ENCODE peak calls at places on chromosomes 16 and 17, in six cellular contexts. One of them, this sample, is unnamed.
A peak's percentile ranks its signal among the peaks of the same experiment; 100 is the strongest.

GRCh38 chr16:57434003-57434402 is 13.2 kb downstream of the CIAPIN1 start:
- DNase-seq in left ventricle myocardium inferior: no peak
- DNase-seq in effector CD4-positive, alpha-beta T cell: no peak
- DNase-seq in ureter: no peak
- DNase-seq in stimulated activated CD4-positive, alpha-beta T cell treated with anti-CD3 and anti-CD28 coated beads, Interleukin-2, amount 100 ng/mL, for 24 hours: no peak
- DNase-seq in NCI-H748 treated with DMSO at 0.1 percent for 48 hours: no peak
- DNase-seq in this sample: no peak

GRCh38 chr16:610513-611381 is 20.0 kb upstream of the WFIKKN1 start:
- DNase-seq in left ventricle myocardium inferior: no peak
- DNase-seq in effector CD4-positive, alpha-beta T cell: peak; percentile 41
- DNase-seq in ureter: no peak
- DNase-seq in stimulated activated CD4-positive, alpha-beta T cell treated with anti-CD3 and anti-CD28 coated beads, Interleukin-2, amount 100 ng/mL, for 24 hours: peak; percentile 73
- DNase-seq in NCI-H748 treated with DMSO at 0.1 percent for 48 hours: no peak
- DNase-seq in this sample: no peak

GRCh38 chr17:6914711-6915110 is 81.1 kb upstream of the ALOX12 start:
- DNase-seq in left ventricle myocardium inferior: no peak
- DNase-seq in effector CD4-positive, alpha-beta T cell: no peak
- DNase-seq in ureter: no peak
- DNase-seq in stimulated activated CD4-positive, alpha-beta T cell treated with anti-CD3 and anti-CD28 coated beads, Interleukin-2, amount 100 ng/mL, for 24 hours: no peak
- DNase-seq in NCI-H748 treated with DMSO at 0.1 percent for 48 hours: no peak
- DNase-seq in this sample: no peak

GRCh38 chr16:85123891-85124635 is 11.8 kb upstream of the CIBAR2 start:
- DNase-seq in left ventricle myocardium inferior: peak; percentile 58
- DNase-seq in effector CD4-positive, alpha-beta T cell: no peak
- DNase-seq in ureter: peak; percentile 74
- DNase-seq in stimulated activated CD4-positive, alpha-beta T cell treated with anti-CD3 and anti-CD28 coated beads, Interleukin-2, amount 100 ng/mL, for 24 hours: no peak
- DNase-seq in NCI-H748 treated with DMSO at 0.1 percent for 48 hours: no peak
- DNase-seq in this sample: peak; percentile 78

GRCh38 chr16:8962393-8963009 is 1.2 kb downstream of the USP7 start:
- DNase-seq in left ventricle myocardium inferior: no peak
- DNase-seq in effector CD4-positive, alpha-beta T cell: peak; percentile 45
- DNase-seq in ureter: peak; percentile 52
- DNase-seq in stimulated activated CD4-positive, alpha-beta T cell treated with anti-CD3 and anti-CD28 coated beads, Interleukin-2, amount 100 ng/mL, for 24 hours: peak; percentile 48
- DNase-seq in NCI-H748 treated with DMSO at 0.1 percent for 48 hours: no peak
- DNase-seq in this sample: no peak

GRCh38 chr16:49352923-49353322 is 20.7 kb upstream of the C16orf78 start:
- DNase-seq in left ventricle myocardium inferior: no peak
- DNase-seq in effector CD4-positive, alpha-beta T cell: no peak
- DNase-seq in ureter: no peak
- DNase-seq in stimulated activated CD4-positive, alpha-beta T cell treated with anti-CD3 and anti-CD28 coated beads, Interleukin-2, amount 100 ng/mL, for 24 hours: no peak
- DNase-seq in NCI-H748 treated with DMSO at 0.1 percent for 48 hours: no peak
- DNase-seq in this sample: peak; percentile 38

GRCh38 chr16:22207715-22208360 is 1.8 kb downstream of the EEF2K start:
- DNase-seq in left ventricle myocardium inferior: no peak
- DNase-seq in effector CD4-positive, alpha-beta T cell: no peak
- DNase-seq in ureter: no peak
- DNase-seq in stimulated activated CD4-positive, alpha-beta T cell treated with anti-CD3 and anti-CD28 coated beads, Interleukin-2, amount 100 ng/mL, for 24 hours: no peak
- DNase-seq in NCI-H748 treated with DMSO at 0.1 percent for 48 hours: no peak
- DNase-seq in this sample: no peak

GRCh38 chr17:45127583-45128300 is 4.6 kb downstream of the PLCD3 start:
- DNase-seq in left ventricle myocardium inferior: peak; percentile 70
- DNase-seq in effector CD4-positive, alpha-beta T cell: no peak
- DNase-seq in ureter: peak; percentile 78
- DNase-seq in stimulated activated CD4-positive, alpha-beta T cell treated with anti-CD3 and anti-CD28 coated beads, Interleukin-2, amount 100 ng/mL, for 24 hours: no peak
- DNase-seq in NCI-H748 treated with DMSO at 0.1 percent for 48 hours: no peak
- DNase-seq in this sample: no peak

GRCh38 chr16:7021653-7022275 is 310.9 kb upstream of the RBFOX1 start:
- DNase-seq in left ventricle myocardium inferior: no peak
- DNase-seq in effector CD4-positive, alpha-beta T cell: no peak
- DNase-seq in ureter: no peak
- DNase-seq in stimulated activated CD4-positive, alpha-beta T cell treated with anti-CD3 and anti-CD28 coated beads, Interleukin-2, amount 100 ng/mL, for 24 hours: no peak
- DNase-seq in NCI-H748 treated with DMSO at 0.1 percent for 48 hours: no peak
- DNase-seq in this sample: no peak

GRCh38 chr17:4304417-4305027 is 40.7 kb upstream of the ANKFY1 start:
- DNase-seq in left ventricle myocardium inferior: no peak
- DNase-seq in effector CD4-positive, alpha-beta T cell: peak; percentile 51
- DNase-seq in ureter: no peak
- DNase-seq in stimulated activated CD4-positive, alpha-beta T cell treated with anti-CD3 and anti-CD28 coated beads, Interleukin-2, amount 100 ng/mL, for 24 hours: peak; percentile 65
- DNase-seq in NCI-H748 treated with DMSO at 0.1 percent for 48 hours: peak; percentile 53
- DNase-seq in this sample: no peak

GRCh38 chr17:47719411-47720152 is 13.5 kb upstream of the TBX21 start:
- DNase-seq in left ventricle myocardium inferior: no peak
- DNase-seq in effector CD4-positive, alpha-beta T cell: peak; percentile 28
- DNase-seq in ureter: no peak
- DNase-seq in stimulated activated CD4-positive, alpha-beta T cell treated with anti-CD3 and anti-CD28 coated beads, Interleukin-2, amount 100 ng/mL, for 24 hours: peak; percentile 78
- DNase-seq in NCI-H748 treated with DMSO at 0.1 percent for 48 hours: no peak
- DNase-seq in this sample: no peak

GRCh38 chr17:41773731-41774193 is 12.7 kb downstream of the JUP start:
- DNase-seq in left ventricle myocardium inferior: no peak
- DNase-seq in effector CD4-positive, alpha-beta T cell: no peak
- DNase-seq in ureter: no peak
- DNase-seq in stimulated activated CD4-positive, alpha-beta T cell treated with anti-CD3 and anti-CD28 coated beads, Interleukin-2, amount 100 ng/mL, for 24 hours: no peak
- DNase-seq in NCI-H748 treated with DMSO at 0.1 percent for 48 hours: no peak
- DNase-seq in this sample: no peak

GRCh38 chr17:48357727-48358126 is 72.3 kb downstream of the SKAP1 start:
- DNase-seq in left ventricle myocardium inferior: no peak
- DNase-seq in effector CD4-positive, alpha-beta T cell: no peak
- DNase-seq in ureter: no peak
- DNase-seq in stimulated activated CD4-positive, alpha-beta T cell treated with anti-CD3 and anti-CD28 coated beads, Interleukin-2, amount 100 ng/mL, for 24 hours: no peak
- DNase-seq in NCI-H748 treated with DMSO at 0.1 percent for 48 hours: no peak
- DNase-seq in this sample: no peak

GRCh38 chr16:51243836-51244483 is 92.9 kb upstream of the SALL1 start:
- DNase-seq in left ventricle myocardium inferior: no peak
- DNase-seq in effector CD4-positive, alpha-beta T cell: no peak
- DNase-seq in ureter: no peak
- DNase-seq in stimulated activated CD4-positive, alpha-beta T cell treated with anti-CD3 and anti-CD28 coated beads, Interleukin-2, amount 100 ng/mL, for 24 hours: no peak
- DNase-seq in NCI-H748 treated with DMSO at 0.1 percent for 48 hours: no peak
- DNase-seq in this sample: no peak

GRCh38 chr17:66564992-66565465 is 262.6 kb downstream of the PRKCA start:
- DNase-seq in left ventricle myocardium inferior: no peak
- DNase-seq in effector CD4-positive, alpha-beta T cell: no peak
- DNase-seq in ureter: peak; percentile 26
- DNase-seq in stimulated activated CD4-positive, alpha-beta T cell treated with anti-CD3 and anti-CD28 coated beads, Interleukin-2, amount 100 ng/mL, for 24 hours: no peak
- DNase-seq in NCI-H748 treated with DMSO at 0.1 percent for 48 hours: no peak
- DNase-seq in this sample: no peak

GRCh38 chr17:72592242-72592966 is 471.6 kb downstream of the SOX9 start:
- DNase-seq in left ventricle myocardium inferior: peak; percentile 43
- DNase-seq in effector CD4-positive, alpha-beta T cell: peak; percentile 5
- DNase-seq in ureter: peak; percentile 78
- DNase-seq in stimulated activated CD4-positive, alpha-beta T cell treated with anti-CD3 and anti-CD28 coated beads, Interleukin-2, amount 100 ng/mL, for 24 hours: peak; percentile 56
- DNase-seq in NCI-H748 treated with DMSO at 0.1 percent for 48 hours: peak; percentile 55
- DNase-seq in this sample: no peak

GRCh38 chr16:85105475-85105874 is 6.8 kb downstream of the CIBAR2 start:
- DNase-seq in left ventricle myocardium inferior: no peak
- DNase-seq in effector CD4-positive, alpha-beta T cell: no peak
- DNase-seq in ureter: no peak
- DNase-seq in stimulated activated CD4-positive, alpha-beta T cell treated with anti-CD3 and anti-CD28 coated beads, Interleukin-2, amount 100 ng/mL, for 24 hours: no peak
- DNase-seq in NCI-H748 treated with DMSO at 0.1 percent for 48 hours: peak; percentile 22
- DNase-seq in this sample: no peak

GRCh38 chr17:12128946-12129345 is 108.3 kb downstream of the MAP2K4 start:
- DNase-seq in left ventricle myocardium inferior: no peak
- DNase-seq in effector CD4-positive, alpha-beta T cell: no peak
- DNase-seq in ureter: no peak
- DNase-seq in stimulated activated CD4-positive, alpha-beta T cell treated with anti-CD3 and anti-CD28 coated beads, Interleukin-2, amount 100 ng/mL, for 24 hours: no peak
- DNase-seq in NCI-H748 treated with DMSO at 0.1 percent for 48 hours: no peak
- DNase-seq in this sample: no peak

GRCh38 chr16:67017810-67018488 is 11.0 kb upstream of the CBFB start:
- DNase-seq in left ventricle myocardium inferior: no peak
- DNase-seq in effector CD4-positive, alpha-beta T cell: peak; percentile 78
- DNase-seq in ureter: peak; percentile 73
- DNase-seq in stimulated activated CD4-positive, alpha-beta T cell treated with anti-CD3 and anti-CD28 coated beads, Interleukin-2, amount 100 ng/mL, for 24 hours: peak; percentile 91
- DNase-seq in NCI-H748 treated with DMSO at 0.1 percent for 48 hours: peak; percentile 73
- DNase-seq in this sample: peak; percentile 77

GRCh38 chr17:63701477-63702222 is 1.7 kb upstream of the LIMD2 start:
- DNase-seq in left ventricle myocardium inferior: peak; percentile 35
- DNase-seq in effector CD4-positive, alpha-beta T cell: peak; percentile 73
- DNase-seq in ureter: no peak
- DNase-seq in stimulated activated CD4-positive, alpha-beta T cell treated with anti-CD3 and anti-CD28 coated beads, Interleukin-2, amount 100 ng/mL, for 24 hours: peak; percentile 69
- DNase-seq in NCI-H748 treated with DMSO at 0.1 percent for 48 hours: no peak
- DNase-seq in this sample: peak; percentile 85

GRCh38 chr16:68452176-68452575 is 3.9 kb upstream of the SMPD3 start:
- DNase-seq in left ventricle myocardium inferior: no peak
- DNase-seq in effector CD4-positive, alpha-beta T cell: no peak
- DNase-seq in ureter: no peak
- DNase-seq in stimulated activated CD4-positive, alpha-beta T cell treated with anti-CD3 and anti-CD28 coated beads, Interleukin-2, amount 100 ng/mL, for 24 hours: no peak
- DNase-seq in NCI-H748 treated with DMSO at 0.1 percent for 48 hours: no peak
- DNase-seq in this sample: no peak

GRCh38 chr16:4303973-4304372 is 11.9 kb upstream of the GLIS2 start:
- DNase-seq in left ventricle myocardium inferior: no peak
- DNase-seq in effector CD4-positive, alpha-beta T cell: no peak
- DNase-seq in ureter: no peak
- DNase-seq in stimulated activated CD4-positive, alpha-beta T cell treated with anti-CD3 and anti-CD28 coated beads, Interleukin-2, amount 100 ng/mL, for 24 hours: no peak
- DNase-seq in NCI-H748 treated with DMSO at 0.1 percent for 48 hours: no peak
- DNase-seq in this sample: no peak

GRCh38 chr17:49918591-49918990 is 50.4 kb upstream of the DLX4 start:
- DNase-seq in left ventricle myocardium inferior: no peak
- DNase-seq in effector CD4-positive, alpha-beta T cell: no peak
- DNase-seq in ureter: no peak
- DNase-seq in stimulated activated CD4-positive, alpha-beta T cell treated with anti-CD3 and anti-CD28 coated beads, Interleukin-2, amount 100 ng/mL, for 24 hours: no peak
- DNase-seq in NCI-H748 treated with DMSO at 0.1 percent for 48 hours: no peak
- DNase-seq in this sample: no peak

GRCh38 chr17:3888343-3889171 is 4.3 kb downstream of the CAMKK1 start:
- DNase-seq in left ventricle myocardium inferior: peak; percentile 78
- DNase-seq in effector CD4-positive, alpha-beta T cell: no peak
- DNase-seq in ureter: peak; percentile 91
- DNase-seq in stimulated activated CD4-positive, alpha-beta T cell treated with anti-CD3 and anti-CD28 coated beads, Interleukin-2, amount 100 ng/mL, for 24 hours: no peak
- DNase-seq in NCI-H748 treated with DMSO at 0.1 percent for 48 hours: no peak
- DNase-seq in this sample: peak; percentile 81

GRCh38 chr17:13212861-13213260 is 195.0 kb upstream of the ELAC2 start:
- DNase-seq in left ventricle myocardium inferior: no peak
- DNase-seq in effector CD4-positive, alpha-beta T cell: no peak
- DNase-seq in ureter: no peak
- DNase-seq in stimulated activated CD4-positive, alpha-beta T cell treated with anti-CD3 and anti-CD28 coated beads, Interleukin-2, amount 100 ng/mL, for 24 hours: no peak
- DNase-seq in NCI-H748 treated with DMSO at 0.1 percent for 48 hours: peak; percentile 76
- DNase-seq in this sample: no peak

GRCh38 chr16:57639172-57639571 is 10.7 kb downstream of the ADGRG1 start:
- DNase-seq in left ventricle myocardium inferior: peak; percentile 41
- DNase-seq in effector CD4-positive, alpha-beta T cell: no peak
- DNase-seq in ureter: no peak
- DNase-seq in stimulated activated CD4-positive, alpha-beta T cell treated with anti-CD3 and anti-CD28 coated beads, Interleukin-2, amount 100 ng/mL, for 24 hours: no peak
- DNase-seq in NCI-H748 treated with DMSO at 0.1 percent for 48 hours: peak; percentile 66
- DNase-seq in this sample: no peak

GRCh38 chr16:87833548-87833947 is 35.8 kb downstream of the SLC7A5 start:
- DNase-seq in left ventricle myocardium inferior: no peak
- DNase-seq in effector CD4-positive, alpha-beta T cell: no peak
- DNase-seq in ureter: no peak
- DNase-seq in stimulated activated CD4-positive, alpha-beta T cell treated with anti-CD3 and anti-CD28 coated beads, Interleukin-2, amount 100 ng/mL, for 24 hours: no peak
- DNase-seq in NCI-H748 treated with DMSO at 0.1 percent for 48 hours: no peak
- DNase-seq in this sample: no peak

GRCh38 chr16:678858-679807 is 1.1 kb upstream of the STUB1 start:
- DNase-seq in left ventricle myocardium inferior: peak; percentile 76
- DNase-seq in effector CD4-positive, alpha-beta T cell: peak; percentile 35
- DNase-seq in ureter: peak; percentile 77
- DNase-seq in stimulated activated CD4-positive, alpha-beta T cell treated with anti-CD3 and anti-CD28 coated beads, Interleukin-2, amount 100 ng/mL, for 24 hours: peak; percentile 60
- DNase-seq in NCI-H748 treated with DMSO at 0.1 percent for 48 hours: peak; percentile 47
- DNase-seq in this sample: peak; percentile 87

GRCh38 chr17:43219001-43219400 is 7.3 kb downstream of the TMEM106A start:
- DNase-seq in left ventricle myocardium inferior: no peak
- DNase-seq in effector CD4-positive, alpha-beta T cell: no peak
- DNase-seq in ureter: no peak
- DNase-seq in stimulated activated CD4-positive, alpha-beta T cell treated with anti-CD3 and anti-CD28 coated beads, Interleukin-2, amount 100 ng/mL, for 24 hours: no peak
- DNase-seq in NCI-H748 treated with DMSO at 0.1 percent for 48 hours: no peak
- DNase-seq in this sample: no peak

GRCh38 chr17:37731056-37731455 is 13.8 kb downstream of the HNF1B start:
- DNase-seq in left ventricle myocardium inferior: no peak
- DNase-seq in effector CD4-positive, alpha-beta T cell: no peak
- DNase-seq in ureter: no peak
- DNase-seq in stimulated activated CD4-positive, alpha-beta T cell treated with anti-CD3 and anti-CD28 coated beads, Interleukin-2, amount 100 ng/mL, for 24 hours: no peak
- DNase-seq in NCI-H748 treated with DMSO at 0.1 percent for 48 hours: no peak
- DNase-seq in this sample: no peak

GRCh38 chr17:72466606-72467005 is 345.8 kb downstream of the SOX9 start:
- DNase-seq in left ventricle myocardium inferior: no peak
- DNase-seq in effector CD4-positive, alpha-beta T cell: no peak
- DNase-seq in ureter: no peak
- DNase-seq in stimulated activated CD4-positive, alpha-beta T cell treated with anti-CD3 and anti-CD28 coated beads, Interleukin-2, amount 100 ng/mL, for 24 hours: no peak
- DNase-seq in NCI-H748 treated with DMSO at 0.1 percent for 48 hours: no peak
- DNase-seq in this sample: no peak

GRCh38 chr16:69410285-69410990 is 14.0 kb upstream of the CYB5B start:
- DNase-seq in left ventricle myocardium inferior: no peak
- DNase-seq in effector CD4-positive, alpha-beta T cell: no peak
- DNase-seq in ureter: no peak
- DNase-seq in stimulated activated CD4-positive, alpha-beta T cell treated with anti-CD3 and anti-CD28 coated beads, Interleukin-2, amount 100 ng/mL, for 24 hours: no peak
- DNase-seq in NCI-H748 treated with DMSO at 0.1 percent for 48 hours: no peak
- DNase-seq in this sample: no peak

GRCh38 chr17:50466371-50467113 is 2.1 kb downstream of the CHAD start:
- DNase-seq in left ventricle myocardium inferior: no peak
- DNase-seq in effector CD4-positive, alpha-beta T cell: no peak
- DNase-seq in ureter: no peak
- DNase-seq in stimulated activated CD4-positive, alpha-beta T cell treated with anti-CD3 and anti-CD28 coated beads, Interleukin-2, amount 100 ng/mL, for 24 hours: no peak
- DNase-seq in NCI-H748 treated with DMSO at 0.1 percent for 48 hours: no peak
- DNase-seq in this sample: no peak

GRCh38 chr16:22375117-22375962 is 921 bp upstream of the CDR2 start:
- DNase-seq in left ventricle myocardium inferior: no peak
- DNase-seq in effector CD4-positive, alpha-beta T cell: no peak
- DNase-seq in ureter: no peak
- DNase-seq in stimulated activated CD4-positive, alpha-beta T cell treated with anti-CD3 and anti-CD28 coated beads, Interleukin-2, amount 100 ng/mL, for 24 hours: no peak
- DNase-seq in NCI-H748 treated with DMSO at 0.1 percent for 48 hours: no peak
- DNase-seq in this sample: no peak

GRCh38 chr17:79002796-79003593 is 6.6 kb downstream of the CANT1 start:
- DNase-seq in left ventricle myocardium inferior: no peak
- DNase-seq in effector CD4-positive, alpha-beta T cell: no peak
- DNase-seq in ureter: no peak
- DNase-seq in stimulated activated CD4-positive, alpha-beta T cell treated with anti-CD3 and anti-CD28 coated beads, Interleukin-2, amount 100 ng/mL, for 24 hours: no peak
- DNase-seq in NCI-H748 treated with DMSO at 0.1 percent for 48 hours: no peak
- DNase-seq in this sample: peak; percentile 49

This sample was measured in cardiac septum.